ENCODE peak calls at places on chromosomes 6 and 20, in five cellular contexts. A, W, K, V and B are unnamed samples.

GRCh38 chr6:134936927-134937326 is 13.0 kb downstream of the ALDH8A1 start:
- DNase-seq in A (no peak), W (no peak), K (no peak), V (no peak), B (no peak)

GRCh38 chr20:25281541-25281991 is 33.7 kb downstream of the PYGB start:
- DNase-seq in A (no peak), W (no peak), K (no peak), V (peak; percentile 2), B (no peak)

GRCh38 chr6:20698675-20699074 is 164.4 kb downstream of the CDKAL1 start:
- DNase-seq in A (no peak), W (no peak), K (no peak), V (no peak), B (no peak)

GRCh38 chr6:21593927-21594421 is 423 bp downstream of the SOX4 start:
- DNase-seq in A (peak; percentile 32), W (no peak), K (peak; percentile 29), V (peak; percentile 32), B (peak; percentile 41)

GRCh38 chr20:2537101-2537500 is 728 bp downstream of the TMC2 start:
- DNase-seq in A (no peak), W (no peak), K (no peak), V (no peak), B (no peak)

GRCh38 chr6:101296184-101296583 is 97.3 kb upstream of the GRIK2 start:
- DNase-seq in A (no peak), W (no peak), K (no peak), V (no peak), B (no peak)

GRCh38 chr6:14055541-14055940 is 62.0 kb upstream of the CD83 start:
- DNase-seq in A (no peak), W (no peak), K (no peak), V (no peak), B (no peak)

GRCh38 chr20:51404297-51405060 is 138.0 kb downstream of the NFATC2 start:
- DNase-seq in A (no peak), W (no peak), K (no peak), V (no peak), B (no peak)

GRCh38 chr20:6418732-6419131 is 295.9 kb upstream of the FERMT1 start:
- DNase-seq in A (no peak), W (no peak), K (no peak), V (no peak), B (no peak)

GRCh38 chr20:5650191-5650691 is 100.0 kb upstream of the SHLD1 start:
- DNase-seq in A (no peak), W (no peak), K (no peak), V (no peak), B (no peak)

GRCh38 chr6:127069659-127070279 is 48.7 kb upstream of the RSPO3 start:
- DNase-seq in A (no peak), W (peak; percentile 36), K (no peak), V (no peak), B (no peak)

GRCh38 chr6:137316626-137317025 is 97.4 kb upstream of the IFNGR1 start:
- DNase-seq in A (no peak), W (no peak), K (no peak), V (no peak), B (no peak)

GRCh38 chr20:25984933-25985332 is 288.3 kb upstream of the ZNF337 start:
- DNase-seq in A (no peak), W (no peak), K (no peak), V (peak; percentile 71), B (peak; percentile 57)

GRCh38 chr6:152750694-152751093 is at the start of gene VIP:
- DNase-seq in A (no peak), W (no peak), K (no peak), V (no peak), B (no peak)

GRCh38 chr20:18831830-18832229 is 18.2 kb downstream of the SCP2D1 start:
- DNase-seq in A (no peak), W (no peak), K (no peak), V (no peak), B (no peak)

GRCh38 chr6:158938811-158939254 is 61.2 kb downstream of the RSPH3 start:
- DNase-seq in A (no peak), W (peak; percentile 24), K (peak; percentile 28), V (no peak), B (no peak)

GRCh38 chr6:56595490-56596122 is 47.1 kb downstream of the DST start:
- DNase-seq in A (peak; percentile 44), W (peak; percentile 12), K (peak; percentile 30), V (peak; percentile 23), B (no peak)

GRCh38 chr6:11050735-11051134 is 6.6 kb upstream of the ELOVL2 start:
- DNase-seq in A (no peak), W (no peak), K (no peak), V (no peak), B (no peak)

DNA sequence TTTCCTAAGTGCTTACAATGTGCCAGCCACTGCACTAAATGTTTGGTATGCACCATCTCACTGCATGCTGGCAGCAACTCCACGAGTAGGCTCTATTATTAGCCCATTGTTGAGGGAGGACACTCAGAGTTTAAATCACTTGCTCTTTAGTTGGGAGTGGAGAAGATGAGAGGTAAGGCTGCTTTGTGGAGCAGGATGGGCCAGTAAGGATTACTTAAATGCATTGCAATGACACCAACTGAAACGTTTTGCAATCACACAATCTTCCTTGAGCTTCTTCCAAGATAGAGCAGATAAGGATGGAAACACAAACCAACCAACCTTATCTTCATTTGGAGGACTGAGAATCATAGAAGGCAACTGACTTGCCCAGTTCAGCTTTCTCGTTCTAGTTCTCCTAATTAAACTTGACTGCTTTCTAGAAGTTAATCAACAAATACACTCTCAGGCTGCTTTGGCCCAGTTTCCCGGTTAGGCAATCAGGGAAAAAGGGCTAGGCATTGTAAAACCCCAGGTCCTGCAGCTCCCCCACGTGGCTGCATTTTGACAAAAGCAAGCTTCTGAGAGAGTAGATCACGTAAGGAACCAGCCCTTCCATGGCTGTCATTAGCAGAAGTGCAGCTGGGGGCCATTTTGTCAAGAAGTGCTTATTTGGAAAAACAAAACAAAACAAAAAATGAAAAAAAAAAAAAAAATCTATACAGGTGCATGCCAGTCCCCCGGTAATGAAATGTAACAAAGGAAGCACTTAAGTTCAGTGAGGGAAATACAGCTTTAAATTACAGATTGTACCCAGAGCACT is 130.6 kb downstream of the BCAS1 start:
- DNase-seq in A (peak; percentile 97), W (peak; percentile 88), K (peak; percentile 92), V (peak; percentile 95), B (peak; percentile 92)
- H3K27ac ChIP-seq in A (peak overlapping the region; percentile 80), W (no peak overlapping the region), K (peak overlapping the region; percentile 31), V (peak overlapping the region; percentile 59), B (peak overlapping the region; percentile 76)

DNA sequence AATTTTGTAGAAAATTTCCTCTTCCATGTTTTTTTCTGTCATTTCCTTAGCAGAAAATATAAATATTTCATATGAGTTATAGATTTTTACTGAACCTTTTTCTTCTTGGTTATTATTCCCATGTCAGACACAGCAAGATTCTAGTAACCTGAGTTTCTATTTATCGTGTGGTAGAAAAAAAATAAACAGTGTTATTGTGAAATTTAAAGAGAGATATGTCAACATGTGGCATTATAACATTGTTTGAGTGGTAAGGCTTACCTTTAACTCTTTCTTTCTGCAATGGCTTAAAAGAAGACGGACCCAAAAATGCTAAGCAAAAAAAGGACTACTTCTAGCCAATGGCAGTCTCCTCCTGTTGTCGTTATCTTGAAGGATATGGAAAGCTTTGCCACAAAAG is 18.9 kb downstream of the ORC3 start:
- DNase-seq in A (no peak), W (no peak), K (no peak), V (no peak), B (no peak)
- H3K36me3 ChIP-seq in A (no peaks in the 10 kb centered on the region), W (peaks cover 18% of the 10 kb centered on the region), K (no peaks in the 10 kb centered on the region), V (peaks cover 80% of the 10 kb centered on the region), B (no peaks in the 10 kb centered on the region)

GRCh38 chr20:31949877-31950646 is 1.8 kb downstream of the PDRG1 start:
- DNase-seq in A (no peak), W (no peak), K (no peak), V (no peak), B (no peak)

GRCh38 chr20:31951203-31951529 is 680 bp downstream of the PDRG1 start:
- DNase-seq in A (no peak), W (no peak), K (no peak), V (no peak), B (no peak)

GRCh38 chr20:31945319-31945718 is 6.5 kb downstream of the PDRG1 start:
- DNase-seq in A (no peak), W (no peak), K (no peak), V (no peak), B (no peak)

GRCh38 chr20:31945790-31946189 is 6.1 kb downstream of the PDRG1 start:
- DNase-seq in A (no peak), W (no peak), K (no peak), V (no peak), B (no peak)

DNA sequence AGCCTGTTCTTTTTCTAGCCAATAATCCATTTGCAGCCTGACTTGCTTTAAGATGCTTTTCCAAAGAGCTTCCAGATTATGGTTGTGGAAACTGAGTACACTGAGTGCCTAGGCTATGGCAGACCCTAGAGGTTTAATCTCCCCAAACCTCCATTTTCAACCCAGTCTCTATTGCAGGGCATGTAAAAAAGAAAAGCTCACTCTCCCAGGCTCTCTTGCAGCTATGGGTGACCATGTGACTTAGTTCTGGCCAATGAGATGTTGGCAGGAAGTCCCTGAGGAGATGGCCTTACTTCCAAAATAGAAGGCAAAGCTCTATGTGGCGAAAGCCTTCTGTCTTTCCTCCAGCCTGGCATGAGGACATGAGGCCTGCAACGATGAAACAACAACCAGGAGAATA is 3.8 kb downstream of the PDRG1 start:
- DNase-seq in A (no peak), W (no peak), K (no peak), V (no peak), B (no peak)
- H3K27ac ChIP-seq in A (no peak overlapping the region), W (no peak overlapping the region), K (no peak overlapping the region), V (no peak overlapping the region), B (no peak overlapping the region)

DNA sequence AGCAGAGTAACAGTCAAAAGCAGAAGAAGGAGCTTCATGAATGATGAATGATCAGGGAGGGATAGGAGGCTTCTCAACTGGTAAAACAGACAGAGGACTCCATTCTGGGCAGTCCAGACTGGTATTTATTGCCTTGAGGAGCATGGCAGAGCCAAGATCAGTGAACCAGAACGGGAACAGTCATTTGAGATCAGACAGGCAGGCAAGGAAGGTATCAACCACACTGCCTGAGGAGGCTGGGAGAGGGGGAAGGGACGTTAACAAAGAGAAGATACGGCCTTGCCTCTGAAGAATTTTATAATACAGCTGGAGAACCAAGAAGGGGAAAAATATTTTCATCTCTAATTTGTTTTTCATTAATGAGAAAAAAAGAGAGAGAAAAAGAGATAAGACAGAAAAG is at the start of gene DEFB121:
- DNase-seq in A (no peak), W (no peak), K (no peak), V (no peak), B (no peak)
- H3K36me3 ChIP-seq in A (no peaks in the 10 kb centered on the region), W (no peaks in the 10 kb centered on the region), K (no peaks in the 10 kb centered on the region), V (no peaks in the 10 kb centered on the region), B (no peaks in the 10 kb centered on the region)

GRCh38 chr6:111806561-111807497 is 66.4 kb downstream of the FYN start:
- DNase-seq in A (no peak), W (no peak), K (no peak), V (no peak), B (no peak)

GRCh38 chr6:111803384-111803783 is 69.9 kb downstream of the FYN start:
- DNase-seq in A (no peak), W (no peak), K (no peak), V (no peak), B (no peak)

GRCh38 chr6:111804627-111805235 is 68.5 kb downstream of the FYN start:
- DNase-seq in A (no peak), W (no peak), K (no peak), V (no peak), B (no peak)

GRCh38 chr6:111803804-111804203 is 69.4 kb downstream of the FYN start:
- DNase-seq in A (no peak), W (no peak), K (no peak), V (no peak), B (no peak)

GRCh38 chr6:111805511-111806181 is 67.6 kb downstream of the FYN start:
- DNase-seq in A (no peak), W (no peak), K (no peak), V (no peak), B (no peak)
- H3K27ac ChIP-seq in A (peak overlapping the region; percentile 94), W (no peak overlapping the region), K (no peak overlapping the region), V (peak overlapping the region; percentile 44), B (peak overlapping the region; percentile 84)